ENCODE peak calls at places on chromosome 20, in four cellular contexts. One of them, this sample, is unnamed.

GRCh38 chr20:43751167-43752050 is 24.6 kb upstream of the GTSF1L start:
- DNase-seq in pancreas: no peak
- DNase-seq in CD8-positive, alpha-beta T cell: no peak
- DNase-seq in astrocyte of the spinal cord: peak; percentile 93
- DNase-seq in this sample: no peak

GRCh38 chr20:10619427-10619826 is 54.4 kb downstream of the JAG1 start:
- DNase-seq in pancreas: no peak
- DNase-seq in CD8-positive, alpha-beta T cell: no peak
- DNase-seq in astrocyte of the spinal cord: peak; percentile 93
- DNase-seq in this sample: no peak

GRCh38 chr20:53679597-53680309 is 86.1 kb upstream of the ZNF217 start:
- DNase-seq in pancreas: no peak
- DNase-seq in CD8-positive, alpha-beta T cell: no peak
- DNase-seq in astrocyte of the spinal cord: no peak
- DNase-seq in this sample: no peak

GRCh38 chr20:50408526-50409364 is 101.4 kb upstream of the PTPN1 start:
- DNase-seq in pancreas: no peak
- DNase-seq in CD8-positive, alpha-beta T cell: no peak
- DNase-seq in astrocyte of the spinal cord: no peak
- DNase-seq in this sample: no peak

GRCh38 chr20:52864895-52865590 is 107.1 kb upstream of the TSHZ2 start:
- DNase-seq in pancreas: no peak
- DNase-seq in CD8-positive, alpha-beta T cell: no peak
- DNase-seq in astrocyte of the spinal cord: no peak
- DNase-seq in this sample: no peak

GRCh38 chr20:856361-856775 is 22.9 kb downstream of the FAM110A start:
- DNase-seq in pancreas: peak; percentile 29
- DNase-seq in CD8-positive, alpha-beta T cell: peak; percentile 30
- DNase-seq in astrocyte of the spinal cord: peak; percentile 78
- DNase-seq in this sample: no peak

GRCh38 chr20:2752631-2753455 is 47.6 kb downstream of the CPXM1 start:
- DNase-seq in pancreas: no peak
- DNase-seq in CD8-positive, alpha-beta T cell: peak; percentile 25
- DNase-seq in astrocyte of the spinal cord: peak; percentile 37
- DNase-seq in this sample: no peak

GRCh38 chr20:50379991-50380696 is 130.0 kb upstream of the PTPN1 start:
- DNase-seq in pancreas: no peak
- DNase-seq in CD8-positive, alpha-beta T cell: no peak
- DNase-seq in astrocyte of the spinal cord: no peak
- DNase-seq in this sample: no peak

GRCh38 chr20:49372095-49372734 is 94.4 kb upstream of the ZNFX1 start:
- DNase-seq in pancreas: no peak
- DNase-seq in CD8-positive, alpha-beta T cell: no peak
- DNase-seq in astrocyte of the spinal cord: no peak
- DNase-seq in this sample: no peak

GRCh38 chr20:41095110-41095969 is 42.0 kb upstream of the PLCG1 start:
- DNase-seq in pancreas: peak; percentile 52
- DNase-seq in CD8-positive, alpha-beta T cell: peak; percentile 36
- DNase-seq in astrocyte of the spinal cord: peak; percentile 71
- DNase-seq in this sample: no peak

GRCh38 chr20:48612335-48612734 is 215.5 kb downstream of the PREX1 start:
- DNase-seq in pancreas: no peak
- DNase-seq in CD8-positive, alpha-beta T cell: no peak
- DNase-seq in astrocyte of the spinal cord: no peak
- DNase-seq in this sample: no peak

GRCh38 chr20:51452091-51452613 is 90.4 kb downstream of the NFATC2 start:
- DNase-seq in pancreas: no peak
- DNase-seq in CD8-positive, alpha-beta T cell: no peak
- DNase-seq in astrocyte of the spinal cord: no peak
- DNase-seq in this sample: no peak

GRCh38 chr20:9185511-9185910 is 116.6 kb downstream of the PLCB4 start:
- DNase-seq in pancreas: no peak
- DNase-seq in CD8-positive, alpha-beta T cell: no peak
- DNase-seq in astrocyte of the spinal cord: peak; percentile 64
- DNase-seq in this sample: no peak

GRCh38 chr20:25291432-25292133 is 43.7 kb downstream of the PYGB start:
- DNase-seq in pancreas: no peak
- DNase-seq in CD8-positive, alpha-beta T cell: no peak
- DNase-seq in astrocyte of the spinal cord: no peak
- DNase-seq in this sample: no peak

GRCh38 chr20:4949833-4950178 is 51.5 kb downstream of the SLC23A2 start:
- DNase-seq in pancreas: no peak
- DNase-seq in CD8-positive, alpha-beta T cell: no peak
- DNase-seq in astrocyte of the spinal cord: peak; percentile 45
- DNase-seq in this sample: peak; percentile 48

GRCh38 chr20:63440366-63440955 is 32.0 kb downstream of the KCNQ2 start:
- DNase-seq in pancreas: no peak
- DNase-seq in CD8-positive, alpha-beta T cell: no peak
- DNase-seq in astrocyte of the spinal cord: no peak
- DNase-seq in this sample: no peak

GRCh38 chr20:63443606-63444395 is 28.7 kb downstream of the KCNQ2 start:
- DNase-seq in pancreas: no peak
- DNase-seq in CD8-positive, alpha-beta T cell: no peak
- DNase-seq in astrocyte of the spinal cord: no peak
- DNase-seq in this sample: no peak

GRCh38 chr20:63439866-63440265 is 32.6 kb downstream of the KCNQ2 start:
- DNase-seq in pancreas: no peak
- DNase-seq in CD8-positive, alpha-beta T cell: no peak
- DNase-seq in astrocyte of the spinal cord: no peak
- DNase-seq in this sample: no peak

GRCh38 chr20:63441136-63441776 is 31.2 kb downstream of the KCNQ2 start:
- DNase-seq in pancreas: no peak
- DNase-seq in CD8-positive, alpha-beta T cell: peak; percentile 18
- DNase-seq in astrocyte of the spinal cord: no peak
- DNase-seq in this sample: no peak

GRCh38 chr20:63441777-63442493 is 30.5 kb downstream of the KCNQ2 start:
- DNase-seq in pancreas: peak; percentile 51
- DNase-seq in CD8-positive, alpha-beta T cell: peak; percentile 37
- DNase-seq in astrocyte of the spinal cord: no peak
- DNase-seq in this sample: peak; percentile 85
- TF ChIP-seq CTCF in pancreas: no peak
- TF ChIP-seq CTCF in CD8-positive, alpha-beta T cell: no peak
- TF ChIP-seq CTCF in astrocyte of the spinal cord: no peak
- TF ChIP-seq CTCF in this sample: peak; percentile 36

DNA sequence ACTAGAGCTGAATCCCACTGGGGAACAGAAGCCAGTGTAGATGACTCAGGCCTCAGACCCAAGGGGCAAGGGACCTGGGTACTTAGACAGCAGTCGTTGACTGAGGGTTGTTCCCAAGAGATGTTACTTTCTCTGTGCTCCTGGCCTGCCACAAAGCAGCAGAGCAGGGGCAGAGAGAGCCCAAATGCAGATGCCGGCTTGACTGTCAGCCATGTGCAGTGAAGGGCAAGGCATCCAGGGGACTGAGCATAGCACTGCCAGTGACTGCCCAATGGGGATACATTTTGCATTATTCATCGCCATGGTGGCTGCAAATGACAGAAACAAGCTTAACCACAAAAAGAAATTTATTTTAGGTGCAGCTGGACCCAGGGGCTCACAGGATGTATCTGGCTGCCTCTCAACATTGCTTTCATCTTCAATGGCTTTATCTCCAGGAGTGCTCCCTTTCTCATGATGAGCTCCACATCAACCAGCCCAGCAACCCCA is 7.6 kb upstream of the TP53RK start:
- DNase-seq in pancreas: no peak
- DNase-seq in CD8-positive, alpha-beta T cell: no peak
- DNase-seq in astrocyte of the spinal cord: no peak
- DNase-seq in this sample: no peak
- TF ChIP-seq CTCF in pancreas: no peak
- TF ChIP-seq CTCF in CD8-positive, alpha-beta T cell: no peak
- TF ChIP-seq CTCF in astrocyte of the spinal cord: no peak
- TF ChIP-seq CTCF in this sample: no peak

GRCh38 chr20:19288636-19289035 is 76.2 kb downstream of the SLC24A3 start:
- DNase-seq in pancreas: no peak
- DNase-seq in CD8-positive, alpha-beta T cell: no peak
- DNase-seq in astrocyte of the spinal cord: peak; percentile 2
- DNase-seq in this sample: no peak

GRCh38 chr20:19289451-19289850 is 77.0 kb downstream of the SLC24A3 start:
- DNase-seq in pancreas: no peak
- DNase-seq in CD8-positive, alpha-beta T cell: no peak
- DNase-seq in astrocyte of the spinal cord: no peak
- DNase-seq in this sample: no peak

GRCh38 chr20:19292254-19292653 is 79.8 kb downstream of the SLC24A3 start:
- DNase-seq in pancreas: no peak
- DNase-seq in CD8-positive, alpha-beta T cell: no peak
- DNase-seq in astrocyte of the spinal cord: no peak
- DNase-seq in this sample: no peak

GRCh38 chr20:19291818-19292132 is 79.3 kb downstream of the SLC24A3 start:
- DNase-seq in pancreas: no peak
- DNase-seq in CD8-positive, alpha-beta T cell: no peak
- DNase-seq in astrocyte of the spinal cord: no peak
- DNase-seq in this sample: no peak

DNA sequence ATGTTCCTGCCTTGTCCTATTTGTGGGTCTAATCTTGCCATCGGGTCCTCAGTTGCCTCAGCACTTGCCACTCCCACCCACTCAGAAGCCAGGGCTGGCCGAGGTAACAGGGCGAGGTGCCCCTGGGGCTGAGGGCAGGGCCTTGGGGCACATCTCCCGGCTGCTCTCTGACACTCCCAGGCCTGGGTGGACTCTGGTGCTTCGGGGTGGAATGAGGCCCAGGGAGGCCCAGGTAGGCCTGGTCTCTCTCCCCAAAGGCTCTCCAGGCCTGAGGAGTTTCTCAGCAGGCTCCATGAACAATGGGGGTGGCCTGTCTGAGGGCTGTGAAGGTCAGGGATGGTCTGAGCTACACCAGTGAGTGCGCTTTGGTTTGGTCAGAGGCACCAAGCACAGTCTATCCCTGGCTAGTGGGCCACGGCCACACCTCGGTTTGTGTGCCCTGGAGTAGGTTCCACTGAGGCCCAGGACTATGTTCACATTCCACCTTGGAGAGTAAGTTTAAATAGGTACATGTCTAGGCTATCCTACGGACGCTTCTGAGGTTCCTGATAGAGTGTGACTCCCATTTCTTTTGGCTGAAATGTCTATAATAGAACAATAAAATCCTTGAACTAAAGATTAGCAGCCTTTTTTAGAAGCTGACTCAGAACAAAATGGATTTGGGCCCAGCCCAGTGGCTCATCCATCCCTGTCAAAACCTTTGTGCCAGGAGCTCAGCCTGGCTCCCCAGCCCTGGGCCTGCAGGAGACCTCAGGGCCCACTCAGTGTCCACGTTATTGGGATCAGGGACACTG is 78.8 kb downstream of the SLC24A3 start:
- DNase-seq in pancreas: no peak
- DNase-seq in CD8-positive, alpha-beta T cell: no peak
- DNase-seq in astrocyte of the spinal cord: no peak
- DNase-seq in this sample: no peak
- TF ChIP-seq CTCF in pancreas: no peak
- TF ChIP-seq CTCF in CD8-positive, alpha-beta T cell: no peak
- TF ChIP-seq CTCF in astrocyte of the spinal cord: no peak
- TF ChIP-seq CTCF in this sample: no peak

GRCh38 chr20:55417797-55418196 is 587.5 kb downstream of the CBLN4 start:
- DNase-seq in pancreas: no peak
- DNase-seq in CD8-positive, alpha-beta T cell: no peak
- DNase-seq in astrocyte of the spinal cord: no peak
- DNase-seq in this sample: no peak

DNA sequence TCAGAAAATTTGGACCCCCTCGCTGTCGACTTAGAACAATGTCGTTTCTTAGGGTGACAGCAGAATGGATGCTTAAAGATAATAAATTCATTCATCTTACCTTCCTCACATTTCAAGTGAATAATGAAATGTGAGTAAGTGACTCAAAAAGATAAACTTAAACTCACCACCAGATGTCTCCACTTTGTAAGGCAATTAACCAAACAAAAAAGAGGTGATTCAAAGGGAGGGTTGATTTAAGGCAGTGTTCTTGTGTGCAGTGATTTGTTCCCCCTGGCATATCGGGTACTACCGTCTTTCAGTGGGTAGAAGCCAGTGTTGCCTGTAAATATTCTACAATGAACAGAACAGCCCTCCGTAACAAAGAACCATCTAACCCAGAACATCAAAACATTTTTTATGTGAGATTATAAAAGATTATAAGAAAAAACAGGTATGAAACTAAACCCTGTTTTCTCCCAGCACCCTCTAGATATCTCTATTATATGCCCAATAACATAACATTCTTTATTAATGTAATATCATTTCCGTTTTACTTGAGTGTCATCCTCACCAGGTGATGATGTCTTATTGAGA is 589.7 kb downstream of the CBLN4 start:
- DNase-seq in pancreas: no peak
- DNase-seq in CD8-positive, alpha-beta T cell: no peak
- DNase-seq in astrocyte of the spinal cord: no peak
- DNase-seq in this sample: no peak
- TF ChIP-seq CTCF in pancreas: no peak
- TF ChIP-seq CTCF in CD8-positive, alpha-beta T cell: no peak
- TF ChIP-seq CTCF in astrocyte of the spinal cord: no peak
- TF ChIP-seq CTCF in this sample: peak; percentile 61

GRCh38 chr20:61044499-61044898 is 207.6 kb upstream of the CDH4 start:
- DNase-seq in pancreas: no peak
- DNase-seq in CD8-positive, alpha-beta T cell: no peak
- DNase-seq in astrocyte of the spinal cord: no peak
- DNase-seq in this sample: no peak
- TF ChIP-seq CTCF in pancreas: no peak
- TF ChIP-seq CTCF in CD8-positive, alpha-beta T cell: no peak
- TF ChIP-seq CTCF in astrocyte of the spinal cord: no peak
- TF ChIP-seq CTCF in this sample: no peak

DNA sequence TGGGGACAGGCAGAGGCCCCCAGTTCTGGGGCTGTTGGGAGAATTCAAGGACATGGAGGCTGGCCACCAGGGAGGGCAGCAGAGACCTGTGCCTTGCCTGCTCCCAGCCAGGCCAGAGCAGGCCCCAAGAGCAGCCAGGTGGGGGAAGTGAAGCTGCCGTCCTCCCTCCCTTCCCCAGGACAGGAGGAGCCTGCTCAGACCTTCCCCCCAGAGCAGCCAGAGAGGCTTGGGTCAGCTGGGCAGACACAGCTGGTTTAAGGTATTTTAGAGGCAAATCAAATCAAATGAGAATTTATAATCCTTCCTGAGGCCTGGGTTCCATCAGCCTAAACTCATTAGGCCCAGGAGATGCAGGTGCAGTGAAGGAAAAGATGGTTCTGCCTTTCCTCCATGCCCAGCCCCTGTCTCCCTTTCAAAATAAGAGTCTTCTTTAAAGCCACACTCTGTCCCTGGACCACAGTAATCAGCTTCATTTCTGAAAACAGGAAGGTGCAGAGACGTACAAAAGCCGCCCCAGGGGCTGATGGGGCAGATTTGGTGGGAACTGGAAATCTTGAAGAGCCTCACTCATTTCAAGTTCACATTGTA is 21.7 kb downstream of the BMP7 start:
- DNase-seq in pancreas: no peak
- DNase-seq in CD8-positive, alpha-beta T cell: no peak
- DNase-seq in astrocyte of the spinal cord: no peak
- DNase-seq in this sample: no peak
- TF ChIP-seq CTCF in pancreas: no peak
- TF ChIP-seq CTCF in CD8-positive, alpha-beta T cell: no peak
- TF ChIP-seq CTCF in astrocyte of the spinal cord: no peak
- TF ChIP-seq CTCF in this sample: no peak

DNA sequence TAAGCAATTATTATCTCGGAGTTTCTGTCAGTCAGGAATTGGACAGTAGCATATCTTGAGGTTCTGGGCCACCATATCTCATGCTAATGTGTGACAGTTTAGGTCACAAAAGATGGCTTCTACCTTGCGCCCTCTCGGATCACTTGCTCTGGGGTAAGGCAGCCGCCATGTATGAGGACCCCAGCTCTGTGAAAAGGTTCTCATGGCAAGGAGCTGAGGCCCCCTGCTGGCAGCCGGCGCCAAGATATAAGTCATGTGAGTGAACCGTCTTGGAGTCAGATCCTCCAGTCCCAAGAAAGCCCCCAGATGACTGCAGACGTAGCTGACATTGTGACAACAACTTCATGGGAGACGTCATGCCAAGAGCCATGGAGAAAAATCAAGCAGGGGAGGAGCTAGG is 670.8 kb downstream of the KIF16B start:
- DNase-seq in pancreas: no peak
- DNase-seq in CD8-positive, alpha-beta T cell: no peak
- DNase-seq in astrocyte of the spinal cord: no peak
- DNase-seq in this sample: no peak
- TF ChIP-seq CTCF in pancreas: no peak
- TF ChIP-seq CTCF in CD8-positive, alpha-beta T cell: no peak
- TF ChIP-seq CTCF in astrocyte of the spinal cord: peak; percentile 16
- TF ChIP-seq CTCF in this sample: no peak